ENCODE peak calls at places on chromosome 22, in five cellular contexts. P is stimulated activated CD4-positive, alpha-beta T cell treated with anti-CD3 and anti-CD28 coated beads, Interleukin-2, amount 100 ng/mL, for 48 hours; N is NCI-H1436; D is HCT116; F is Kasumi-1. L is an unnamed sample.

GRCh38 chr22:17137226-17137625 is 16.1 kb upstream of the TMEM121B start:
- DNase-seq in P (no peak), N (no peak), D (no peak), F (no peak), L (no peak)

GRCh38 chr22:17095538-17095937 is 10.7 kb downstream of the IL17RA start:
- DNase-seq in P (no peak), N (no peak), D (no peak), F (peak; percentile 36), L (no peak)

GRCh38 chr22:45880732-45881523 is 96.0 kb downstream of the WNT7B start:
- DNase-seq in P (no peak), N (no peak), D (no peak), F (no peak), L (no peak)

GRCh38 chr22:46861968-46862367 is 99.5 kb downstream of the TBC1D22A start:
- DNase-seq in P (no peak), N (no peak), D (no peak), F (no peak), L (no peak)

GRCh38 chr22:42022162-42022847 is 23.7 kb downstream of the WBP2NL start:
- DNase-seq in P (no peak), N (no peak), D (no peak), F (no peak), L (no peak)

GRCh38 chr22:31742682-31743081 is 7.2 kb downstream of the PRR14L start:
- DNase-seq in P (no peak), N (no peak), D (no peak), F (no peak), L (no peak)

GRCh38 chr22:32132783-32133182 is 26.3 kb downstream of the C22orf42 start:
- DNase-seq in P (no peak), N (no peak), D (no peak), F (no peak), L (no peak)

GRCh38 chr22:30948930-30949342 is 19.6 kb downstream of the MORC2 start:
- DNase-seq in P (no peak), N (no peak), D (no peak), F (no peak), L (no peak)

GRCh38 chr22:49400136-49400865 is 427.4 kb downstream of the BRD1 start:
- DNase-seq in P (no peak), N (no peak), D (no peak), F (no peak), L (no peak)

GRCh38 chr22:37416806-37417205 is 10.5 kb downstream of the ELFN2 start:
- DNase-seq in P (no peak), N (peak; percentile 8), D (no peak), F (peak; percentile 27), L (no peak)

L was measured in NCI-H1092.